ENCODE peak calls at places on chromosomes 16 and 17, in seven cellular contexts. R, X, B, Z, I, F and K are unnamed samples.

GRCh38 chr17:16255481-16255901 is 38.5 kb downstream of the PIGL start:
- DNase-seq in B (peak; percentile 89), R (peak; percentile 64), X (no peak), Z (no peak), F (no peak), I (peak; percentile 59), K (peak; percentile 85)

GRCh38 chr16:89890200-89890599 is 16.8 kb downstream of the TCF25 start:
- DNase-seq in B (no peak), Z (no peak), X (no peak), R (no peak), F (no peak), I (no peak), K (no peak)

GRCh38 chr17:40824015-40824832 is 1.8 kb upstream of the KRT10 start:
- DNase-seq in R (no peak), F (no peak), I (no peak), X (no peak), Z (no peak), B (no peak), K (no peak)

GRCh38 chr17:80416260-80416939 is 1.4 kb downstream of the ENDOV start:
- DNase-seq in X (no peak), I (no peak), Z (peak; percentile 35), B (no peak), F (no peak), R (no peak), K (no peak)

GRCh38 chr17:21815352-21816063 is 123.2 kb downstream of the KCNJ18 start:
- DNase-seq in Z (no peak), I (no peak), B (no peak), F (no peak), X (peak; percentile 54), R (no peak), K (no peak)

GRCh38 chr17:77492446-77493237 is 351.9 kb downstream of the SEC14L1 start:
- DNase-seq in B (no peak), Z (no peak), R (peak; percentile 25), X (peak; percentile 82), F (no peak), I (peak; percentile 18), K (no peak)

GRCh38 chr17:9174779-9175574 is 153.7 kb downstream of the NTN1 start:
- DNase-seq in F (no peak), X (no peak), B (peak; percentile 56), Z (no peak), I (no peak), R (peak; percentile 71), K (no peak)

GRCh38 chr16:78142784-78143183 is 43.3 kb downstream of the WWOX start:
- DNase-seq in Z (no peak), F (no peak), B (no peak), I (no peak), X (no peak), R (no peak), K (peak; percentile 77)

GRCh38 chr17:43010667-43011308 is 4.2 kb downstream of the IFI35 start:
- DNase-seq in F (no peak), Z (no peak), B (no peak), R (no peak), X (no peak), I (no peak), K (no peak)

GRCh38 chr17:74645010-74645409 is 21.5 kb upstream of the CD300E start:
- DNase-seq in B (no peak), R (no peak), X (peak; percentile 63), Z (no peak), I (no peak), F (no peak), K (no peak)

GRCh38 chr17:74644419-74644818 is 20.9 kb upstream of the CD300E start:
- DNase-seq in B (no peak), Z (no peak), I (no peak), R (no peak), X (no peak), F (no peak), K (no peak)

GRCh38 chr17:74643826-74644225 is 20.3 kb upstream of the CD300E start:
- DNase-seq in X (peak; percentile 2), I (no peak), Z (no peak), F (no peak), B (no peak), R (no peak), K (no peak)

GRCh38 chr17:74647871-74648672 is 24.5 kb upstream of the CD300E start:
- DNase-seq in X (peak; percentile 81), R (peak; percentile 43), B (no peak), Z (peak; percentile 67), F (no peak), I (no peak), K (no peak)

GRCh38 chr17:74646231-74646630 is 22.7 kb upstream of the CD300E start:
- DNase-seq in F (no peak), B (no peak), X (peak; percentile 26), Z (peak; percentile 39), I (no peak), R (no peak), K (no peak)
- TF ChIP-seq CTCF in F (peak; percentile 25), B (no peak), X (no peak), Z (no peak), I (no peak), R (no peak), K (no peak)

GRCh38 chr16:24580665-24581064 is 41.3 kb downstream of the RBBP6 start:
- DNase-seq in X (no peak), F (no peak), R (no peak), I (no peak), B (no peak), Z (peak; percentile 41), K (peak; percentile 69)
- TF ChIP-seq CTCF in X (no peak), F (no peak), R (peak; percentile 20), I (peak; percentile 40), B (no peak), Z (peak; percentile 69), K (peak; percentile 58)

DNA sequence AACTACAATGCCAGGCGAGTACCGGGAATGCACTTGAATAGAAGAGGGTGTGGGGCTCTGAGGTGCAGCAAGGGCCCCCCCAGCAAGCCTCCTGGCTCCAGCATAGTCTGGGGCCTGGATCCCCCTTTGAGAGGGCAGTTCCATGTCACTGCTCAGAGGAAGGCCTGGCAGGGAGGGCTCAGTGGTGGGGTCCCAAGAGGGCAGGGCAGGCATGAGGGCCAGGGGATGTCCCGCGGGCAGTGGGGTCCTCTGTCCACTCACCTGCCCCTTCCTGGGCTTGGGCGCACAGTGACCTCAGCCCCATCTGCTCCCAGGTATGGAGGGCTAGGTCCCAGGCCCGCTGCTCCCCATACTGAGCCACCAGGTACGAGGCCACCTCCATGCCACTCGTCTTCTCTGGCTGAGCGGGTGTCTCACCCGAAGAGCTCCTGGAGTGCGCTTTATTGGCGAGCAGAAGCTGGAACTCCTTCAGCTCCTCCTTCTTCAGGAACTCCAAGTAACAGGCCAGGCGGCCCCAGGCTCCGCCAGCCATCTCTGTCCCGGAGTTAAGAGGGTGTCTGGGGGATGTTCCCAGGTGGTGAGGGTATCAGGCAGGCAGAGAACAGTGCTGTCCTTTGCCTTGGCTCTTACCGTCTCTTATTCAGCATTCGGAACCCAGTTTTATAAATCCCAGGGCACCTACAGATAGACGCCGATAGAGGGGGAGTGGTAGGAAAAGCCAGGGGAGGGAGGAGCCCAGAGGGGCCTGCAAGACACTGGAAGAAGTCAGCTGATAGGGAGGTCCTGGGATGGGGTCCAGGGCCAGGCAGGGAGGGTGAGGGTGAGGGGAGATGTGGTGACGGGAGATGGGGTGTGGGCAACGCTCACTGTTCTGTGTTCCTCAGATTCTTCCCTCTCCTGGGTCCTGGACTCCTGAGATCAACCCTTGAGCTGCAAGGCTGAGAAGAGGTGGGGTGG is 605 bp downstream of the NLRP1 start:
- DNase-seq in F (no peak), B (no peak), X (peak; percentile 91), I (peak; percentile 46), R (peak; percentile 43), Z (no peak), K (peak; percentile 73)
- TF ChIP-seq CTCF in F (no peak), B (no peak), X (no peak), I (no peak), R (no peak), Z (no peak), K (peak; percentile 29)

GRCh38 chr17:39001703-39002637 is 34.8 kb upstream of the FBXO47 start:
- DNase-seq in B (peak; percentile 48), X (peak; percentile 96), I (peak; percentile 73), F (no peak), Z (no peak), R (peak; percentile 90), K (peak; percentile 95)
- TF ChIP-seq CTCF in B (no peak), X (no peak), I (no peak), F (no peak), Z (no peak), R (no peak), K (peak; percentile 37)